ENCODE peak calls at places on chromosomes 3 and 15, in eight cellular contexts. R is heart right ventricle, L is GM23248, A is thoracic aorta, F is adrenal gland, G is A549, J is SJSA1, U is adipocyte. W is an unnamed sample. For H3K4me1, the result is how much of the 10 kb centered on the place peaks cover.

GRCh38 chr3:120090422-120090821 is 3.8 kb downstream of the GSK3B start:
- DNase-seq in R (no peak), L (no peak), A (no peak), F (no peak), G (no peak), J (no peak), U (peak), W (no peak)

GRCh38 chr15:68372291-68372811 is 59.6 kb downstream of the ITGA11 start:
- DNase-seq in R (peak), L (peak), A (no peak), F (peak), G (peak), J (peak), U (no peak), W (no peak)

GRCh38 chr3:109325109-109325508 is 8.8 kb upstream of the DPPA2 start:
- DNase-seq in R (no peak), L (no peak), A (no peak), F (no peak), G (no peak), J (no peak), U (no peak), W (no peak)

GRCh38 chr15:96316953-96317629 is 13.4 kb upstream of the NR2F2 start:
- DNase-seq in R (no peak), L (no peak), A (no peak), F (no peak), G (no peak), J (no peak), U (no peak), W (no peak)

GRCh38 chr3:38966956-38967795 is 84.6 kb downstream of the SCN11A start:
- DNase-seq in R (no peak), L (peak), A (no peak), F (no peak), G (no peak), J (no peak), U (peak), W (no peak)

GRCh38 chr3:57227930-57228733 is 603 bp downstream of the APPL1 start:
- DNase-seq in R (peak), L (peak), A (no peak), F (peak), G (peak), J (peak), U (peak), W (peak)

GRCh38 chr15:74511583-74511982 is 29.4 kb upstream of the ARID3B start:
- DNase-seq in R (no peak), L (no peak), A (no peak), F (no peak), G (no peak), J (no peak), U (no peak), W (peak)

GRCh38 chr15:31302778-31303433 is 23.7 kb upstream of the KLF13 start:
- DNase-seq in R (peak), L (no peak), A (no peak), F (peak), G (no peak), J (no peak), U (no peak), W (no peak)

GRCh38 chr3:167483708-167484475 is 10.1 kb upstream of the SERPINI2 start:
- DNase-seq in R (no peak), L (no peak), A (no peak), F (no peak), G (no peak), J (no peak), U (no peak), W (no peak)

GRCh38 chr15:85164841-85165466 is 183.3 kb downstream of the PDE8A start:
- DNase-seq in R (no peak), L (no peak), A (no peak), F (no peak), G (no peak), J (no peak), U (no peak), W (no peak)

GRCh38 chr15:51736069-51736468 is 1.4 kb downstream of the LYSMD2 start:
- DNase-seq in R (no peak), L (peak), A (no peak), F (no peak), G (no peak), J (no peak), U (peak), W (no peak)
- H3K4me1 ChIP-seq in R (half or more), L (under half), A (under half), F (under half), G (under half), J (under half), U (under half), W (under half)

GRCh38 chr3:48435223-48435595 is 4.7 kb downstream of the CCDC51 start:
- DNase-seq in R (no peak), L (no peak), A (no peak), F (no peak), G (no peak), J (no peak), U (no peak), W (no peak)

GRCh38 chr3:48432411-48433371 is 2.8 kb upstream of the PLXNB1 start:
- DNase-seq in R (no peak), L (no peak), A (no peak), F (no peak), G (peak), J (no peak), U (no peak), W (no peak)

GRCh38 chr3:48434591-48435222 is 4.8 kb upstream of the PLXNB1 start:
- DNase-seq in R (no peak), L (no peak), A (no peak), F (no peak), G (no peak), J (no peak), U (no peak), W (peak)

GRCh38 chr3:48431224-48432029 is 1.5 kb upstream of the PLXNB1 start:
- DNase-seq in R (no peak), L (no peak), A (no peak), F (no peak), G (no peak), J (no peak), U (no peak), W (no peak)

GRCh38 chr3:48433472-48434118 is 3.7 kb upstream of the PLXNB1 start:
- DNase-seq in R (no peak), L (peak), A (no peak), F (no peak), G (no peak), J (no peak), U (no peak), W (peak)
- H3K4me1 ChIP-seq in R (under half), L (under half), A (under half), F (under half), G (under half), J (under half), U (under half), W (under half)

GRCh38 chr15:94266789-94267188 is 35.4 kb downstream of the MCTP2 start:
- DNase-seq in R (no peak), L (no peak), A (no peak), F (no peak), G (no peak), J (no peak), U (no peak), W (no peak)

GRCh38 chr15:94269954-94270353 is 38.6 kb downstream of the MCTP2 start:
- DNase-seq in R (no peak), L (no peak), A (no peak), F (no peak), G (no peak), J (no peak), U (no peak), W (no peak)

GRCh38 chr15:94274745-94275144 is 43.4 kb downstream of the MCTP2 start:
- DNase-seq in R (no peak), L (no peak), A (no peak), F (no peak), G (no peak), J (no peak), U (no peak), W (no peak)

GRCh38 chr15:94272251-94272898 is 41.0 kb downstream of the MCTP2 start:
- DNase-seq in R (no peak), L (no peak), A (no peak), F (no peak), G (no peak), J (no peak), U (no peak), W (no peak)

DNA sequence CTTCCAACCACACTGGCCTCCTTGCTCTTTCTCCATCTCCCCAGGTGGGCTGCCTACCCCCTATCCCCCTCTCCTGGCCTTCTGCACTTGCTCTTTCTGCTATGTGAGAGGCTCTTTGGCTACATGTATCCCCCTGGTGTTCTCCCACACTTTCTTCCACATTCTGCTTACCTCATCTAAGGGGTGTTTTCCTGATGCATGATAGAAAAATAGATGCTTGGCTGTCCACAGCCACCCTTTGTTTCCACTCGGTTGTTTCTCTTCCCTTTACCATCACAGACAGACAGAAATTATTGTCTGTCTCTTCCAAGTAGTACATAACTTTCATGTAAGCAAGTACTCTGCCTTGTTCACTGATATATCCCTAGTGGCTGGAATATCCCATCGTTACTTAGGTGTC is 39.2 kb downstream of the MCTP2 start:
- DNase-seq in R (no peak), L (no peak), A (no peak), F (no peak), G (no peak), J (no peak), U (no peak), W (no peak)
- H3K4me1 ChIP-seq in R (under half), L (under half), A (under half), F (under half), G (under half), J (under half), U (under half), W (under half)

DNA sequence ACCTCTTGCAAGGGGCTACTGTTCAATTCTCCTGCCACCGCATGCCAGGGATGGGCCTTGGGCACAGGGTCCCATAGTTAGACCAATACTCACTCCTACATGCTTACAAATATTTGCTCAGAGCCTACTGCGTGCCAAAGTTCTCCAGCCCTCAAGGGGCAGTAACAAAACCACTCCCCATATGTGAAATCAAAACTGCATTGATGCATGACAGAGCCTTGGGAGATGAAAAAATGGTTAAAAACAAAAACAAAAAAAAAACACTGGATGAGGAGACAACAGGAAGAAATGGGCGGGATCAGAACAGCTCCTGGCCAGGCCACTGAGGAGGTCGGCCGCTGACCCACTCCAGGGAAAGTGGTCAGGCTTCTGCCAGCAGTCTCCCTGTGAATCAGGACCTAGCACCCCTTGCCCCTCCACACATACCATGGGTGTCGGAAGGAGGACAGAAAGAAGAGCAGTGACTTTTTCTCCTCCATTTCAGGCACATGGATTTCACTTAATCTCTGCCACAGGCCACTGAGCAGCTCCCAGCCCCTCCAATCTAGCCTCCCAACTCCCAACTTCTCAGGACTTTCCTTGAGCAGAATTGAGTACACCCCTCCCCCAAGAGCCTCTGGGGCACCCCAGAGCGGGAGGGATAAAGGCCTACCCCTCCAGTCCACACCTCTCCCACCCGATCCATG is 2.8 kb downstream of the PLXNB1 start:
- DNase-seq in R (no peak), L (peak), A (no peak), F (no peak), G (no peak), J (no peak), U (peak), W (no peak)
- H3K4me1 ChIP-seq in R (under half), L (under half), A (under half), F (under half), G (under half), J (under half), U (under half), W (under half)

GRCh38 chr3:15755780-15756179 is 42.0 kb downstream of the ANKRD28 start:
- DNase-seq in R (no peak), L (no peak), A (no peak), F (no peak), G (no peak), J (no peak), U (no peak), W (no peak)

GRCh38 chr3:15756505-15756904 is 41.3 kb downstream of the ANKRD28 start:
- DNase-seq in R (no peak), L (no peak), A (no peak), F (no peak), G (no peak), J (no peak), U (no peak), W (no peak)

GRCh38 chr3:15754047-15754446 is 43.7 kb downstream of the ANKRD28 start:
- DNase-seq in R (no peak), L (peak), A (no peak), F (no peak), G (peak), J (no peak), U (peak), W (no peak)

GRCh38 chr3:15753056-15753710 is 44.6 kb downstream of the ANKRD28 start:
- DNase-seq in R (no peak), L (no peak), A (no peak), F (no peak), G (peak), J (no peak), U (no peak), W (no peak)

GRCh38 chr3:15755181-15755580 is 42.6 kb downstream of the ANKRD28 start:
- DNase-seq in R (no peak), L (no peak), A (no peak), F (no peak), G (no peak), J (no peak), U (peak), W (no peak)
- H3K4me1 ChIP-seq in R (under half), L (under half), A (under half), F (under half), G (half or more), J (under half), U (under half), W (under half)

GRCh38 chr3:191352014-191352413 is 21.7 kb upstream of the UTS2B start:
- DNase-seq in R (no peak), L (no peak), A (no peak), F (no peak), G (no peak), J (no peak), U (no peak), W (no peak)

GRCh38 chr3:191353022-191353777 is 22.9 kb upstream of the UTS2B start:
- DNase-seq in R (no peak), L (no peak), A (no peak), F (no peak), G (no peak), J (no peak), U (no peak), W (no peak)

GRCh38 chr3:191357909-191358308 is 27.6 kb upstream of the UTS2B start:
- DNase-seq in R (no peak), L (no peak), A (no peak), F (no peak), G (no peak), J (no peak), U (no peak), W (no peak)

GRCh38 chr3:191356586-191357439 is 26.5 kb upstream of the UTS2B start:
- DNase-seq in R (peak), L (peak), A (peak), F (peak), G (peak), J (peak), U (peak), W (no peak)

GRCh38 chr3:191355406-191355805 is 25.1 kb upstream of the UTS2B start:
- DNase-seq in R (no peak), L (no peak), A (no peak), F (no peak), G (no peak), J (no peak), U (no peak), W (no peak)
- H3K4me1 ChIP-seq in R (half or more), L (under half), A (half or more), F (under half), G (half or more), J (half or more), U (under half), W (under half)

W was measured in Peyer's patch.